ENCODE peak calls at places on chromosomes 6 and 20, in five cellular contexts. V, X, R, K and Z are unnamed samples.

GRCh38 chr6:26543953-26544352 is 5.8 kb downstream of the HMGN4 start:
- DNase-seq in V (no peak), X (no peak), R (peak; percentile 19), K (no peak), Z (no peak)

GRCh38 chr6:87274660-87275273 is 47.6 kb upstream of the SMIM8 start:
- DNase-seq in V (no peak), X (no peak), R (peak; percentile 17), K (no peak), Z (no peak)

GRCh38 chr6:33967266-33967767 is 163.5 kb upstream of the MLN start:
- DNase-seq in V (no peak), X (no peak), R (no peak), K (no peak), Z (no peak)

GRCh38 chr6:153424719-153425400 is 293.8 kb upstream of the RGS17 start:
- DNase-seq in V (no peak), X (no peak), R (no peak), K (no peak), Z (no peak)

GRCh38 chr6:92779758-92780157 is 639.6 kb downstream of the EPHA7 start:
- DNase-seq in V (no peak), X (peak; percentile 37), R (peak; percentile 30), K (no peak), Z (no peak)

GRCh38 chr6:160042788-160043301 is 74.0 kb downstream of the IGF2R start:
- DNase-seq in V (no peak), X (no peak), R (peak; percentile 63), K (no peak), Z (no peak)

GRCh38 chr6:130127195-130127594 is 95.6 kb downstream of the SAMD3 start:
- DNase-seq in V (no peak), X (no peak), R (no peak), K (no peak), Z (no peak)

GRCh38 chr6:74277749-74278148 is 581.7 kb downstream of the CD109 start:
- DNase-seq in V (no peak), X (no peak), R (no peak), K (no peak), Z (no peak)

GRCh38 chr6:45417461-45417860 is 39.7 kb upstream of the SUPT3H start:
- DNase-seq in V (no peak), X (no peak), R (no peak), K (no peak), Z (no peak)

GRCh38 chr20:31579245-31579644 is 25.8 kb upstream of the ID1 start:
- DNase-seq in V (no peak), X (no peak), R (no peak), K (no peak), Z (no peak)

GRCh38 chr6:70507166-70507565 is 59.6 kb upstream of the SDHAF4 start:
- DNase-seq in V (no peak), X (no peak), R (no peak), K (no peak), Z (no peak)

GRCh38 chr6:169899481-169900145 is 148.2 kb downstream of the ERMARD start:
- DNase-seq in V (no peak), X (no peak), R (no peak), K (no peak), Z (no peak)

GRCh38 chr20:1968958-1969357 is 24.9 kb downstream of the PDYN start:
- DNase-seq in V (no peak), X (no peak), R (no peak), K (no peak), Z (no peak)

GRCh38 chr20:62782893-62783278 is 13.4 kb upstream of the MRGBP start:
- DNase-seq in V (no peak), X (no peak), R (no peak), K (peak; percentile 43), Z (no peak)

GRCh38 chr20:37481610-37482009 is 39.4 kb upstream of the NNAT start:
- DNase-seq in V (no peak), X (no peak), R (no peak), K (no peak), Z (no peak)

GRCh38 chr6:15546591-15546990 is 116.2 kb downstream of the DTNBP1 start:
- DNase-seq in V (no peak), X (no peak), R (peak; percentile 22), K (no peak), Z (no peak)

GRCh38 chr6:148379966-148380653 is 37.5 kb downstream of the SASH1 start:
- DNase-seq in V (no peak), X (no peak), R (no peak), K (no peak), Z (no peak)

GRCh38 chr6:13445005-13445743 is 42.2 kb downstream of the GFOD1 start:
- DNase-seq in V (no peak), X (no peak), R (peak; percentile 82), K (peak; percentile 51), Z (peak; percentile 41)

GRCh38 chr20:17645010-17645409 is 37.0 kb downstream of the RRBP1 start:
- DNase-seq in V (no peak), X (no peak), R (no peak), K (no peak), Z (peak; percentile 11)

GRCh38 chr20:9052136-9052535 is 16.8 kb upstream of the PLCB4 start:
- DNase-seq in V (no peak), X (no peak), R (no peak), K (no peak), Z (no peak)

GRCh38 chr6:107622269-107622668 is 132.4 kb downstream of the SOBP start:
- DNase-seq in V (no peak), X (no peak), R (no peak), K (no peak), Z (no peak)

GRCh38 chr6:98039443-98039842 is 756.4 kb upstream of the MMS22L start:
- DNase-seq in V (no peak), X (no peak), R (no peak), K (no peak), Z (peak; percentile 56)

GRCh38 chr6:139181236-139181635 is 46.4 kb downstream of the HECA start:
- DNase-seq in V (no peak), X (no peak), R (no peak), K (no peak), Z (no peak)

GRCh38 chr6:158597565-158597964 is 37.7 kb downstream of the TMEM181 start:
- DNase-seq in V (no peak), X (no peak), R (no peak), K (no peak), Z (no peak)
- TF ChIP-seq CTCF in V (no peak), X (no peak), R (no peak), K (no peak), Z (no peak)

GRCh38 chr6:63611560-63611959 is 24.0 kb upstream of the PHF3 start:
- DNase-seq in V (no peak), X (no peak), R (no peak), K (no peak), Z (no peak)

GRCh38 chr6:63610944-63611343 is 24.7 kb upstream of the PHF3 start:
- DNase-seq in V (no peak), X (no peak), R (no peak), K (no peak), Z (no peak)

DNA sequence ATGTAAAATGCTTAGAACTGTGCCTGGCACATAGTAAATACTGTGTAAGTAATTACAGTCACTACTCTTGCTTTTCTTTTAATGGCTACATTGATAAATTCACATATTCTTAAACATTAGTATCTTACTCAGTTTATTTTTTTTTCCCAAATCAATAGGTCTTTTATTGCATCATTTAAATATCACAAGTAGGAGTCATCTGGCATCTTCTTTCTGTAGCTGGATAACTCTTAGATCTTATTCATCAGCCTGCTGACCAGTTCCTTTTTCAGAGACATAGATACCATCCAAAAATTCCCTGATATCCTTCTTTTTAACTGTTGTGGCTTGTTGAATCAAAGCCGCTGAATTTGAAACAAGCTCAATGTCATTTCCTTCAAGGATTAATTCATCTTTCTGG is 20.0 kb upstream of the PHF3 start:
- DNase-seq in V (no peak), X (no peak), R (no peak), K (no peak), Z (no peak)
- TF ChIP-seq CTCF in V (no peak), X (no peak), R (no peak), K (no peak), Z (no peak)

GRCh38 chr6:47423087-47423486 is 54.5 kb upstream of the CD2AP start:
- DNase-seq in V (no peak), X (no peak), R (no peak), K (no peak), Z (no peak)

GRCh38 chr6:47428288-47428687 is 49.3 kb upstream of the CD2AP start:
- DNase-seq in V (no peak), X (no peak), R (no peak), K (no peak), Z (no peak)

GRCh38 chr6:47428746-47429664 is 48.6 kb upstream of the CD2AP start:
- DNase-seq in V (no peak), X (no peak), R (no peak), K (no peak), Z (no peak)

GRCh38 chr6:47424436-47424836 is 53.2 kb upstream of the CD2AP start:
- DNase-seq in V (no peak), X (no peak), R (no peak), K (no peak), Z (no peak)

GRCh38 chr6:47426524-47427302 is 50.9 kb upstream of the CD2AP start:
- DNase-seq in V (no peak), X (no peak), R (no peak), K (no peak), Z (no peak)
- TF ChIP-seq CTCF in V (no peak), X (no peak), R (no peak), K (no peak), Z (no peak)

GRCh38 chr6:96837138-96837971 is at the start of gene GPR63:
- DNase-seq in V (peak; percentile 58), X (no peak), R (peak; percentile 87), K (peak; percentile 81), Z (peak; percentile 81)
- TF ChIP-seq CTCF in V (no peak), X (no peak), R (no peak), K (no peak), Z (no peak)

DNA sequence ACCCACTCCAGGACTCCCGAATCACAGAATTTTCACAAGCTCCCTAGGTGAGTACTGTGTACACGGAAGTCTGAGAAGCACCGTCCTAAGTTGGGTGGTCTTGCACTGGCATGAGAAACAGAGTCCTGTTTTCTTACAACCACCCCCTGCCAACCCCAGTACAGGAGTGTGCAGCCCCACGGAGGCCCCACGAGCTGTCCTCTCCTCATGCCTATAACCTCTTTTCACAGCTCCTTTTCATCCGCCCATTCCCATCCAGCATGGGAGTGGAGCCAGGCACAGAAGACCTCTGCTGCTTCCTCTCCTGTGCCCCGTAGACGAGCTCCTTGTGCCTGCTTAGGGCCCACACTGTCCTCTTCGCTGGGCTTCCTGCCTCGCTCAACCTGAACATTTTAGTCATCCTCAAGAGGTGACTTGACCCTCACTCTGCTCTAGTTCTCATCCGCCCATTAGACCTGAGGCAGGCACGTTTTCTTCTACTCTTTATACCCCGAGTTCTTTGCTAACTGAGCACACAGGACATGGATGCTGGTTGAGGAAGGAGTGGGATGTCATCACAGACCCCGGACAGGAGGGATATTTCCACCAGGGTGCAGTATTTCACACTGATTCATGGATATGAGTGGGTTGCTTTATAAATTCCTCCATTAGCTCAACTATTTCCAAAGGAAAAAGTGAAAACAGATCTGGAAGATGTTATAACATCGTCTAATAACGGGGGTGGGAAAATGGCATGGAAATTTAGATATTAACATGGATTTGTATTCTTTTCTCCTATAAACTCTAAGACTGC is 160.5 kb downstream of the TTLL2 start:
- DNase-seq in V (peak; percentile 39), X (no peak), R (peak; percentile 13), K (peak; percentile 70), Z (no peak)
- TF ChIP-seq CTCF in V (peak; percentile 29), X (peak; percentile 58), R (no peak), K (peak; percentile 50), Z (peak; percentile 38)